ENCODE peak calls at places on chromosome 15, in seven cellular contexts. Y, C, G, F, M, H and J are unnamed samples.

GRCh38 chr15:52097176-52097575 is 15.4 kb downstream of the BCL2L10 start:
- DNase-seq in Y (no peak), C (no peak), G (no peak), F (peak; percentile 60), M (no peak), H (no peak), J (no peak)

GRCh38 chr15:57861039-57861638 is 154.6 kb downstream of the POLR2M start:
- DNase-seq in Y (peak; percentile 50), C (peak; percentile 57), G (no peak), F (peak; percentile 83), M (peak; percentile 74), H (peak; percentile 71), J (no peak)

GRCh38 chr15:27865323-27865922 is 233.7 kb downstream of the OCA2 start:
- DNase-seq in Y (no peak), C (no peak), G (no peak), F (no peak), M (no peak), H (no peak), J (no peak)

GRCh38 chr15:58043192-58043903 is 22.2 kb downstream of the ALDH1A2 start:
- DNase-seq in Y (peak; percentile 28), C (peak; percentile 18), G (no peak), F (peak; percentile 62), M (peak; percentile 64), H (peak; percentile 64), J (no peak)

GRCh38 chr15:31223478-31224350 is 102.9 kb upstream of the KLF13 start:
- DNase-seq in Y (no peak), C (no peak), G (no peak), F (no peak), M (no peak), H (no peak), J (no peak)

GRCh38 chr15:69433831-69434230 is 18.8 kb upstream of the RPLP1 start:
- DNase-seq in Y (no peak), C (no peak), G (no peak), F (no peak), M (no peak), H (no peak), J (no peak)

GRCh38 chr15:57321973-57322601 is 54.2 kb upstream of the CGNL1 start:
- DNase-seq in Y (peak; percentile 59), C (no peak), G (no peak), F (no peak), M (peak; percentile 92), H (no peak), J (no peak)

GRCh38 chr15:95152741-95153140 is 921.4 kb downstream of the MCTP2 start:
- DNase-seq in Y (no peak), C (no peak), G (no peak), F (no peak), M (no peak), H (no peak), J (no peak)

GRCh38 chr15:83565133-83565532 is 88.8 kb upstream of the ADAMTSL3 start:
- DNase-seq in Y (no peak), C (no peak), G (no peak), F (no peak), M (no peak), H (no peak), J (no peak)

GRCh38 chr15:45648521-45649200 is 13.8 kb downstream of the SQOR start:
- DNase-seq in Y (no peak), C (no peak), G (no peak), F (peak; percentile 54), M (no peak), H (peak; percentile 43), J (peak; percentile 32)

GRCh38 chr15:70142322-70143191 is 44.8 kb upstream of the TLE3 start:
- DNase-seq in Y (no peak), C (no peak), G (no peak), F (peak; percentile 93), M (peak; percentile 12), H (peak; percentile 95), J (peak; percentile 84)

GRCh38 chr15:31100738-31101137 is 787 bp downstream of the TRPM1 start:
- DNase-seq in Y (no peak), C (no peak), G (no peak), F (no peak), M (no peak), H (no peak), J (no peak)

GRCh38 chr15:45449387-45449786 is 71.0 kb upstream of the GATM start:
- DNase-seq in Y (no peak), C (no peak), G (no peak), F (no peak), M (no peak), H (no peak), J (no peak)

GRCh38 chr15:58212909-58213526 is 74.8 kb downstream of the AQP9 start:
- DNase-seq in Y (peak; percentile 39), C (no peak), G (no peak), F (peak; percentile 72), M (peak; percentile 64), H (peak; percentile 52), J (no peak)

GRCh38 chr15:20644026-20644425 is 102.4 kb upstream of the GOLGA6L6 start:
- DNase-seq in Y (no peak), C (no peak), G (no peak), F (no peak), M (no peak), H (no peak), J (no peak)

GRCh38 chr15:101123222-101123910 is 128.5 kb downstream of the CHSY1 start:
- DNase-seq in Y (no peak), C (no peak), G (no peak), F (peak; percentile 71), M (no peak), H (no peak), J (peak; percentile 62)

GRCh38 chr15:38154255-38154654 is 98.4 kb upstream of the SPRED1 start:
- DNase-seq in Y (no peak), C (no peak), G (no peak), F (no peak), M (no peak), H (no peak), J (no peak)

GRCh38 chr15:77650285-77650684 is 17.6 kb upstream of the LINGO1 start:
- DNase-seq in Y (peak; percentile 77), C (no peak), G (no peak), F (peak; percentile 5), M (peak; percentile 67), H (peak; percentile 67), J (no peak)

GRCh38 chr15:64092864-64093626 is 593 bp downstream of the CIAO2A start:
- DNase-seq in Y (peak; percentile 41), C (peak; percentile 53), G (peak; percentile 37), F (peak; percentile 57), M (peak; percentile 85), H (peak; percentile 51), J (no peak)
- TF ChIP-seq CTCF in Y (no peak), C (peak; percentile 14), G (no peak), F (peak; percentile 16), M (peak; percentile 35), H (no peak), J (peak; percentile 5)

GRCh38 chr15:87408902-87409301 is 847.6 kb downstream of the NTRK3 start:
- DNase-seq in Y (no peak), C (no peak), G (no peak), F (no peak), M (no peak), H (no peak), J (no peak)
- TF ChIP-seq CTCF in Y (no peak), C (no peak), G (no peak), F (no peak), M (no peak), H (no peak), J (no peak)

DNA sequence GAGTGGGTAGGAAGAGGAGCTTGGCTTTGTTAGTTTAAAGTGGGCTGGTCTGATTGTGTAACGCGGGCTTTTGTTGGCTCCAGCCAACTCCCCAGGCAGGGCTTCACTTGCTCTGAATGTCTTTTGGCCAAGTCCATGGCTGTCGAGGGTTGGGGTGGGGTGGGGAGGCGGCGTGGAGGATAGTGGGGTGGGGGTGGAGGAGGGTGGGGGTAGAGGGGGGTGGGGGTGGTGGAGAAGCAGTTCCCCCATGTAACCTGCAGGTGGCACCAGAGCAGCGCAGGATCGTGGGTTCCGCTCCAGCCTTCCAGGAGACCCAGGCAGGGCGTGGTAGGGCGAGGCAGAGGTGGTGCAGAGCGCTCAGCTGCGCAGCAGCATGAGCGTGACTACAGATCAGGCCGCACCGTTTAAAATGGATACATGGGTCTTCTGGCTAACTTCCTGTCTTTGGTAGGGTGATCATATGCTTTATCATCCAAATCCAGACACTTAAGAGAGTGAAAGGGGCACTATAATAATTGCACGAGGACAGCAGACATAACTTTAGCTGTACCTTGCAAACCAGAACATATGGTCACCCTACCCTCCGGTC is 28.3 kb downstream of the GOLGA6A start:
- DNase-seq in Y (peak; percentile 71), C (no peak), G (peak; percentile 39), F (peak; percentile 95), M (peak; percentile 82), H (peak; percentile 80), J (no peak)
- TF ChIP-seq CTCF in Y (peak; percentile 45), C (peak; percentile 67), G (no peak), F (peak; percentile 71), M (peak; percentile 68), H (peak; percentile 58), J (peak; percentile 66)

GRCh38 chr15:90580541-90580940 is 50.8 kb downstream of the CRTC3 start:
- DNase-seq in Y (no peak), C (no peak), G (no peak), F (no peak), M (no peak), H (no peak), J (no peak)
- TF ChIP-seq CTCF in Y (no peak), C (no peak), G (no peak), F (no peak), M (no peak), H (no peak), J (no peak)

DNA sequence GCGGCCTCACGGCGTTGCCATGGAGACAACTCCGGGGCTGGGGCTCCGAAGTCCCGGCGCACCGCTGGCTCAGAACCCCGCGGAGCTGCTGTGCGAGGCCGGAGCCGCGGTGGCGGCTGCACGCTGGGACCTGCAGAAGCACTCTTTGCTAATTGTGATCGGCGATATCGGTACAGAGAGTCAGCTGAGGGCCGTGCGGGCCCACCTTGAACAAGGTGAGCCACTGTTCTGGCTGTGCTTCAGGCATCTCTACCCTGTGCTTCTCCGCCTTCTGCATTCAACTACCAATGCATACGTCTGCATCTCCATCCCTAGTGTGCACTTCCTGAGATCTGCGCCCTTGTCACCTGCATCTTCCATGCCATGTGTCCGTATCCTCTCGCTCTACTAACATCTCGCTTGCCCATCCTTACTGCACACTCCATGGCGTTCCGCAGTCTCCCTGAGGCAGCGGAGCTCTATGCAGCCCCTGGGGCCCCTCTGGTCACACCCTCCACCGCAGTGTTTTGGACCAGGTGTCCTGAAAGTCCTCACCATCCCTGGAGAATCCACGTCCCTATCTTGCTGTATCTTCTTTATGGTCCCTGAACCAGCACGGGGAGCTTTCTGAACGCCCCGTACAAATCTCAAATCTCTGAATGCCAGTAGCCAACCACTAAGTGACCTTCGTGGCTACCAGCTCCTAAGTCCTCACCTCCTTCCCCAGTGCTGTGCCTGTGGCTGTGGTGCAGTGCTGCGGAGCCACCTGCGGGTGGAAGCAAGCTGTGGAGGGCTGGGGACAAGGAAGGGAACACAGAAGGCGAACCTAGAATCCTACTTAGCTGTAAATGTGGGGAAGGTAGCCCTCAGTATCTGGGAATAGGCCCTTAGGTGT is 6.2 kb upstream of the MAP1A start:
- DNase-seq in Y (peak; percentile 46), C (no peak), G (no peak), F (no peak), M (peak; percentile 74), H (peak; percentile 50), J (no peak)
- TF ChIP-seq CTCF in Y (no peak), C (peak; percentile 12), G (no peak), F (peak; percentile 14), M (peak; percentile 68), H (peak; percentile 15), J (peak; percentile 44)

GRCh38 chr15:35437157-35437556 is 108.8 kb downstream of the DPH6 start:
- DNase-seq in Y (no peak), C (no peak), G (no peak), F (peak; percentile 30), M (no peak), H (no peak), J (no peak)
- TF ChIP-seq CTCF in Y (no peak), C (no peak), G (no peak), F (peak; percentile 29), M (peak; percentile 27), H (peak; percentile 14), J (peak; percentile 29)

GRCh38 chr15:35477853-35478252 is 68.1 kb downstream of the DPH6 start:
- DNase-seq in Y (no peak), C (no peak), G (no peak), F (no peak), M (no peak), H (no peak), J (no peak)
- TF ChIP-seq CTCF in Y (no peak), C (no peak), G (no peak), F (no peak), M (no peak), H (no peak), J (no peak)